ENCODE peak calls at places on chromosomes 7 and 10, in six cellular contexts. J is fibroblast of lung, D is Peyer's patch, S is stomach, Y is adrenal gland, Z is DND-41. Q is an unnamed sample.

GRCh38 chr7:81186691-81187090 is 267.8 kb upstream of the SEMA3C start:
- DNase-seq in S (no peak), D (no peak), Y (no peak), Z (no peak), J (peak; percentile 65), Q (no peak)

GRCh38 chr10:78327778-78328591 is 294.3 kb downstream of the RPS24 start:
- DNase-seq in Y (no peak), S (no peak), Z (no peak), J (no peak), D (peak; percentile 15), Q (no peak)

GRCh38 chr7:36032362-36032818 is 120.7 kb upstream of the EEPD1 start:
- DNase-seq in Y (no peak), Z (no peak), S (no peak), D (no peak), J (no peak), Q (no peak)

GRCh38 chr7:151954866-151955820 is 1.1 kb upstream of the GALNTL5 start:
- DNase-seq in Y (peak; percentile 27), D (no peak), S (no peak), J (peak; percentile 41), Z (no peak), Q (no peak)

GRCh38 chr7:50793115-50793946 is 10.6 kb upstream of the GRB10 start:
- DNase-seq in J (peak; percentile 57), D (peak; percentile 86), S (peak; percentile 70), Y (peak; percentile 77), Z (no peak), Q (no peak)

GRCh38 chr10:598415-599170 is 90.9 kb downstream of the DIP2C start:
- DNase-seq in D (no peak), S (no peak), J (peak; percentile 95), Z (no peak), Y (no peak), Q (no peak)

GRCh38 chr10:97731346-97732051 is 5.4 kb upstream of the ZFYVE27 start:
- DNase-seq in D (no peak), S (peak; percentile 74), Z (peak; percentile 67), J (peak; percentile 82), Y (peak; percentile 82), Q (no peak)

GRCh38 chr10:117001144-117001543 is 3.8 kb downstream of the SHTN1 start:
- DNase-seq in S (no peak), Y (no peak), J (no peak), Z (no peak), D (no peak), Q (no peak)

GRCh38 chr7:117012284-117013174 is 59.2 kb downstream of the ST7 start:
- DNase-seq in Y (no peak), D (no peak), S (no peak), J (peak; percentile 63), Z (no peak), Q (peak; percentile 40)

GRCh38 chr10:21726601-21727295 is 192.7 kb downstream of the MLLT10 start:
- DNase-seq in J (no peak), S (no peak), D (no peak), Z (no peak), Y (no peak), Q (no peak)

GRCh38 chr10:32680803-32681557 is 235.0 kb downstream of the CCDC7 start:
- DNase-seq in J (no peak), Y (no peak), Z (no peak), D (no peak), S (no peak), Q (no peak)

GRCh38 chr7:111439977-111440376 is 122.3 kb downstream of the IMMP2L start:
- DNase-seq in S (no peak), D (no peak), J (no peak), Y (no peak), Z (no peak), Q (no peak)

GRCh38 chr7:15891151-15891842 is 204.8 kb upstream of the MEOX2 start:
- DNase-seq in Z (no peak), Y (no peak), J (no peak), S (no peak), D (no peak), Q (no peak)

GRCh38 chr7:66281678-66282593 is 76.8 kb downstream of the TPST1 start:
- DNase-seq in Z (no peak), Y (peak; percentile 48), S (no peak), D (no peak), J (peak; percentile 96), Q (no peak)

GRCh38 chr10:71970331-71970730 is 6.1 kb downstream of the CHST3 start:
- DNase-seq in D (no peak), Y (no peak), Z (no peak), J (no peak), S (peak; percentile 75), Q (no peak)
- H3K4me3 ChIP-seq in D (no peak overlapping the region), Y (no peak overlapping the region), Z (no peak overlapping the region), J (no peak overlapping the region), S (no peak overlapping the region), Q (no peak overlapping the region)

DNA sequence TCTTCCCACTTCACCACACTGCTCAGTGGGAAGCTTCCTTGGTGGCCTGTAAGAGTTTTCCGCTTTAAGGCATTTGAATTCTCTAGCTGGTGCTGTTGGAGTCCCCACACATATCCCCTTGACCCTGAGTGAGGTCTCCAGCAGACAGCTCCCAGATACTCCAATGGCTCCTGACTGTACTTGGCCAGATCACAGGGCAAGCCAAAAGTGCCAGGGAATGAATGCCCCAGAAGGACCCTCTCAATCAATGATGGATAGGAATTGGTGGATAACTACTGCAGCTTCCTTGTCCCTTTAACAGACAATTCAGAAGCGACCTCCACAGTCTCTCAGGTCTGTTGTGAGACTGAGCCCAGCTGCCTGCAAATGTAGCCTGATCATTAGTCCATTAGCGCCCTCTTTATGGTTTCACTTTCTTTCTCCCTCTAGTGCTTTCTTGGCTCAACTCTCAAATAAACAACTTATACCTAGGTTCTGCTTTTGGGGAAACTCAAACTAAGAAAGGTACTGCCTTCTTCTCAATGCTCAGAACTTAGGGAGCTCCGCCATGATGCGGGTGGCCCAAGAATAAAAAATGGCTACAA is 283.0 kb downstream of the TCF7L2 start:
- DNase-seq in D (no peak), Y (no peak), S (no peak), J (no peak), Z (peak; percentile 21), Q (no peak)
- TF ChIP-seq CTCF in D (no peak), Y (no peak), S (no peak), J (no peak), Z (peak; percentile 30), Q (no peak)

GRCh38 chr7:2981103-2981480 is 62.6 kb downstream of the CARD11 start:
- DNase-seq in D (no peak), Y (no peak), J (no peak), S (no peak), Z (no peak), Q (no peak)

GRCh38 chr7:2978403-2978802 is 65.3 kb downstream of the CARD11 start:
- DNase-seq in S (peak; percentile 70), Y (peak; percentile 37), Z (no peak), D (no peak), J (no peak), Q (peak; percentile 95)

GRCh38 chr7:2980406-2981102 is 63.1 kb downstream of the CARD11 start:
- DNase-seq in Y (peak; percentile 45), J (no peak), Z (no peak), S (no peak), D (no peak), Q (peak; percentile 34)

GRCh38 chr7:2979951-2980350 is 63.7 kb downstream of the CARD11 start:
- DNase-seq in Z (no peak), Y (peak; percentile 9), D (no peak), S (no peak), J (no peak), Q (no peak)

GRCh38 chr7:2979276-2979675 is 64.4 kb downstream of the CARD11 start:
- DNase-seq in S (no peak), Y (no peak), J (no peak), Z (no peak), D (no peak), Q (peak; percentile 62)
- H3K4me3 ChIP-seq in S (peak overlapping the region; percentile 32), Y (no peak overlapping the region), J (no peak overlapping the region), Z (no peak overlapping the region), D (peak overlapping the region; percentile 39), Q (peak overlapping the region; percentile 52)

GRCh38 chr7:122457969-122458368 is 153.4 kb upstream of the FEZF1 start:
- DNase-seq in Y (no peak), S (no peak), Z (no peak), D (no peak), J (no peak), Q (no peak)
- TF ChIP-seq CTCF in Y (no peak), S (no peak), Z (no peak), D (no peak), J (no peak), Q (no peak)

DNA sequence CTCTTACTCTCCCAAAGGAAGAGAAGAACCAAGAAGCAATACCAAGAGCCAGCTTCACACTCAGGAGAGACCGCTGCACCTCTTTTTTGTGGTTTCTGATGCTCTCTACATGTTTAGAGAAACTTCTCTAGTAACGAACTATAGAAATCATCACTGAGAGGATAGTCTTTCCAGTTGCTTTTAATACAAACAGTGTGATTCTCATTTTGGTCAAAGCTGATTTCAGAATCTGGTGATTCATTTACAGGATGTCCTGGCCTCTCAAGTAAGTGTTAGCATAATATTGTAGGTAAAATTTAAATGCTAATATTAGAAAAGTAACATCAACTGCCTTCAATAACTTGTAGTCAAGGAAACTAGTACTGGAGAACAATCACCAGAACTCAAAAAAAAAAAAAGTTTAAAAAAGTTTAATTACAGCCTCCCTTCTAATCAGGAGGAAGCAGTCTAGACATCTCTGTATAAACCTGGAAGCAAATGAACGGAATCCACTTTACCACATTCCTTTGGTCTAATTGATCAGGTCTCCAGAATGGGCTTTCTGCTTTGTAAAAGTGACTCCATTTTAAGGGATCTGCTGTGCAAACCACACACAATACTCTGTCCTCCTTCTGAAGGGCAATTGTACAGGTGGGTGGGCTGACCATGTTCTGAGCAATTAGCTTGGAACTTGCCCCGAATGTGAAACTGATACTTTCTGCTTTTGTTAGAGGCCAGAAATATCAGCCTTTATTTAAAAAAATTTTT is 3.0 kb downstream of the LAMB1 start:
- DNase-seq in S (no peak), Y (no peak), Z (no peak), D (no peak), J (no peak), Q (no peak)
- H3K4me3 ChIP-seq in S (peak overlapping the region; percentile 77), Y (no peak overlapping the region), Z (no peak overlapping the region), D (no peak overlapping the region), J (peak overlapping the region; percentile 75), Q (no peak overlapping the region)

Q was measured in GM06990.